ENCODE peak calls at places on chromosomes 16 and 17, in eight cellular contexts. One of them, this sample, is unnamed.

GRCh38 chr16:12637002-12637401 is 166.7 kb downstream of the CPPED1 start:
- DNase-seq in PC-9: no peak
- DNase-seq in GM23248: no peak
- DNase-seq in HepG2: no peak
- DNase-seq in GM12878: no peak
- DNase-seq in PC-3: no peak
- DNase-seq in GM23338: peak; percentile 46
- DNase-seq in mammary epithelial cell: no peak
- DNase-seq in this sample: peak; percentile 73

GRCh38 chr17:79572136-79572915 is 38.5 kb downstream of the RBFOX3 start:
- DNase-seq in PC-9: no peak
- DNase-seq in GM23248: no peak
- DNase-seq in HepG2: no peak
- DNase-seq in GM12878: no peak
- DNase-seq in PC-3: no peak
- DNase-seq in GM23338: no peak
- DNase-seq in mammary epithelial cell: no peak
- DNase-seq in this sample: peak; percentile 34

GRCh38 chr16:82695806-82696205 is 69.0 kb downstream of the CDH13 start:
- DNase-seq in PC-9: no peak
- DNase-seq in GM23248: no peak
- DNase-seq in HepG2: no peak
- DNase-seq in GM12878: no peak
- DNase-seq in PC-3: no peak
- DNase-seq in GM23338: no peak
- DNase-seq in mammary epithelial cell: no peak
- DNase-seq in this sample: no peak

GRCh38 chr17:44220211-44221071 is 966 bp upstream of the UBTF start:
- DNase-seq in PC-9: peak; percentile 26
- DNase-seq in GM23248: peak; percentile 80
- DNase-seq in HepG2: no peak
- DNase-seq in GM12878: no peak
- DNase-seq in PC-3: peak; percentile 48
- DNase-seq in GM23338: peak; percentile 61
- DNase-seq in mammary epithelial cell: peak; percentile 55
- DNase-seq in this sample: peak; percentile 71

GRCh38 chr16:535446-536405 is 8.2 kb downstream of the CAPN15 start:
- DNase-seq in PC-9: peak; percentile 99
- DNase-seq in GM23248: peak; percentile 98
- DNase-seq in HepG2: no peak
- DNase-seq in GM12878: no peak
- DNase-seq in PC-3: peak; percentile 84
- DNase-seq in GM23338: no peak
- DNase-seq in mammary epithelial cell: peak; percentile 81
- DNase-seq in this sample: no peak

GRCh38 chr16:3971706-3972105 is 91.2 kb upstream of the CREBBP start:
- DNase-seq in PC-9: peak; percentile 13
- DNase-seq in GM23248: no peak
- DNase-seq in HepG2: no peak
- DNase-seq in GM12878: no peak
- DNase-seq in PC-3: no peak
- DNase-seq in GM23338: no peak
- DNase-seq in mammary epithelial cell: no peak
- DNase-seq in this sample: no peak

GRCh38 chr17:83056583-83057396 is 22.6 kb upstream of the METRNL start:
- DNase-seq in PC-9: no peak
- DNase-seq in GM23248: peak; percentile 86
- DNase-seq in HepG2: no peak
- DNase-seq in GM12878: no peak
- DNase-seq in PC-3: peak; percentile 25
- DNase-seq in GM23338: no peak
- DNase-seq in mammary epithelial cell: no peak
- DNase-seq in this sample: peak; percentile 0

GRCh38 chr17:81557276-81558114 is 5.3 kb upstream of the FAAP100 start:
- DNase-seq in PC-9: no peak
- DNase-seq in GM23248: no peak
- DNase-seq in HepG2: no peak
- DNase-seq in GM12878: no peak
- DNase-seq in PC-3: no peak
- DNase-seq in GM23338: no peak
- DNase-seq in mammary epithelial cell: no peak
- DNase-seq in this sample: no peak

GRCh38 chr17:29004081-29004692 is 1.6 kb downstream of the SEZ6 start:
- DNase-seq in PC-9: no peak
- DNase-seq in GM23248: peak; percentile 56
- DNase-seq in HepG2: no peak
- DNase-seq in GM12878: no peak
- DNase-seq in PC-3: no peak
- DNase-seq in GM23338: peak; percentile 51
- DNase-seq in mammary epithelial cell: peak; percentile 14
- DNase-seq in this sample: peak; percentile 69
- TF ChIP-seq EZH2 in PC-9: no peak
- TF ChIP-seq EZH2 in GM23248: no peak
- TF ChIP-seq EZH2 in HepG2: no peak
- TF ChIP-seq EZH2 in GM12878: no peak
- TF ChIP-seq EZH2 in PC-3: no peak
- TF ChIP-seq EZH2 in GM23338: no peak
- TF ChIP-seq EZH2 in mammary epithelial cell: no peak
- TF ChIP-seq EZH2 in this sample: no peak

GRCh38 chr17:77542551-77543490 is 402.1 kb downstream of the SEC14L1 start:
- DNase-seq in PC-9: peak; percentile 54
- DNase-seq in GM23248: peak; percentile 90
- DNase-seq in HepG2: peak; percentile 60
- DNase-seq in GM12878: peak; percentile 5
- DNase-seq in PC-3: peak; percentile 91
- DNase-seq in GM23338: peak; percentile 97
- DNase-seq in mammary epithelial cell: peak; percentile 60
- DNase-seq in this sample: peak; percentile 96
- TF ChIP-seq EZH2 in PC-9: no peak
- TF ChIP-seq EZH2 in GM23248: no peak
- TF ChIP-seq EZH2 in HepG2: no peak
- TF ChIP-seq EZH2 in GM12878: no peak
- TF ChIP-seq EZH2 in PC-3: no peak
- TF ChIP-seq EZH2 in GM23338: no peak
- TF ChIP-seq EZH2 in mammary epithelial cell: no peak
- TF ChIP-seq EZH2 in this sample: no peak

GRCh38 chr17:45393477-45393876 is 39.2 kb downstream of the ARHGAP27 start:
- DNase-seq in PC-9: no peak
- DNase-seq in GM23248: no peak
- DNase-seq in HepG2: no peak
- DNase-seq in GM12878: no peak
- DNase-seq in PC-3: no peak
- DNase-seq in GM23338: no peak
- DNase-seq in mammary epithelial cell: no peak
- DNase-seq in this sample: no peak

GRCh38 chr17:45389354-45389753 is 43.3 kb downstream of the ARHGAP27 start:
- DNase-seq in PC-9: no peak
- DNase-seq in GM23248: no peak
- DNase-seq in HepG2: no peak
- DNase-seq in GM12878: no peak
- DNase-seq in PC-3: no peak
- DNase-seq in GM23338: no peak
- DNase-seq in mammary epithelial cell: no peak
- DNase-seq in this sample: no peak

GRCh38 chr17:45391291-45391690 is 41.4 kb downstream of the ARHGAP27 start:
- DNase-seq in PC-9: no peak
- DNase-seq in GM23248: no peak
- DNase-seq in HepG2: no peak
- DNase-seq in GM12878: no peak
- DNase-seq in PC-3: no peak
- DNase-seq in GM23338: no peak
- DNase-seq in mammary epithelial cell: no peak
- DNase-seq in this sample: no peak

GRCh38 chr17:45394001-45394912 is 38.4 kb downstream of the ARHGAP27 start:
- DNase-seq in PC-9: no peak
- DNase-seq in GM23248: no peak
- DNase-seq in HepG2: no peak
- DNase-seq in GM12878: no peak
- DNase-seq in PC-3: no peak
- DNase-seq in GM23338: no peak
- DNase-seq in mammary epithelial cell: no peak
- DNase-seq in this sample: no peak

GRCh38 chr17:45391918-45392317 is 40.8 kb downstream of the ARHGAP27 start:
- DNase-seq in PC-9: no peak
- DNase-seq in GM23248: no peak
- DNase-seq in HepG2: no peak
- DNase-seq in GM12878: no peak
- DNase-seq in PC-3: no peak
- DNase-seq in GM23338: no peak
- DNase-seq in mammary epithelial cell: no peak
- DNase-seq in this sample: no peak
- TF ChIP-seq EZH2 in PC-9: no peak
- TF ChIP-seq EZH2 in GM23248: no peak
- TF ChIP-seq EZH2 in HepG2: no peak
- TF ChIP-seq EZH2 in GM12878: no peak
- TF ChIP-seq EZH2 in PC-3: no peak
- TF ChIP-seq EZH2 in GM23338: no peak
- TF ChIP-seq EZH2 in mammary epithelial cell: no peak
- TF ChIP-seq EZH2 in this sample: no peak

DNA sequence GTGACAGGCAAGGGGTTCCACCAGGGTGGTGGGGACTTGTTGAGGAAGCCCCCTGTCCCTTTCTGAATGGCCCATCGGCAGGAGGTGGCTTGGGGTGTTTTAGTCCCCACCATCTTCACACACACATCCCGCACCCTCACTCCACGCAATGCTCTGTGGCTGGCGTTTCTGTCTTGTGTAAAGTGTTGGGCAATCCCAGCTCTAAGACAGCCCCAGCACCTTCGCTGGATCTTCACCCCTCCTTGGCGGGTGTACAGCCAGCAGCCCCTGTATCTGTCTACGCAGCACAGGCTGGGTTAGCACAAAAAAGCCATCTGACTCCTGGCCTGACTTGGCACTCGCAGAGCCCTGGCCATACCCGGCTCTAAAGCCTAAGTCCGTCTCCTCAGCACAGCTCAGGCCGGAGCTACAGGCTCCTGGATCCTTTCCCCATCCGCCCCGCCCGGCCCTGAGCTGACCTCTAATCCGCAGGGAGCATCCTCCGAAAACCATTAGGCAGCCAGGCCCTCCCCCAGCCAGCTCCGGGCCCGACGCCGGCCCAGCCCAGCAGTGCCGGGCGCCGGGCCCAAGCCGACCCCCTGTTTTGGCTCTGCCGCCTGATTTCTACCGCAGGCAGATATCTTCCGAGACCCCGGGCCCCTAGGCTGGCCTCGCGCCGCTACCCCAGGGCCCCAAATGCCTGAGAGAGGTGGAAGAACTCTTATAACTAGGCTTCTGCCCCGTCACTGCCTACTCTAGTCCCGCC is 42.4 kb upstream of the TAC4 start:
- DNase-seq in PC-9: no peak
- DNase-seq in GM23248: no peak
- DNase-seq in HepG2: no peak
- DNase-seq in GM12878: no peak
- DNase-seq in PC-3: no peak
- DNase-seq in GM23338: peak; percentile 75
- DNase-seq in mammary epithelial cell: no peak
- DNase-seq in this sample: peak; percentile 62
- TF ChIP-seq EZH2 in PC-9: no peak
- TF ChIP-seq EZH2 in GM23248: no peak
- TF ChIP-seq EZH2 in HepG2: no peak
- TF ChIP-seq EZH2 in GM12878: no peak
- TF ChIP-seq EZH2 in PC-3: no peak
- TF ChIP-seq EZH2 in GM23338: no peak
- TF ChIP-seq EZH2 in mammary epithelial cell: no peak
- TF ChIP-seq EZH2 in this sample: peak; percentile 51

GRCh38 chr17:46851029-46851741 is at the start of gene WNT9B:
- DNase-seq in PC-9: peak; percentile 39
- DNase-seq in GM23248: peak; percentile 56
- DNase-seq in HepG2: peak; percentile 48
- DNase-seq in GM12878: no peak
- DNase-seq in PC-3: no peak
- DNase-seq in GM23338: peak; percentile 85
- DNase-seq in mammary epithelial cell: peak; percentile 23
- DNase-seq in this sample: peak; percentile 83
- TF ChIP-seq EZH2 in PC-9: no peak
- TF ChIP-seq EZH2 in GM23248: no peak
- TF ChIP-seq EZH2 in HepG2: no peak
- TF ChIP-seq EZH2 in GM12878: no peak
- TF ChIP-seq EZH2 in PC-3: no peak
- TF ChIP-seq EZH2 in GM23338: no peak
- TF ChIP-seq EZH2 in mammary epithelial cell: peak; percentile 73
- TF ChIP-seq EZH2 in this sample: no peak

DNA sequence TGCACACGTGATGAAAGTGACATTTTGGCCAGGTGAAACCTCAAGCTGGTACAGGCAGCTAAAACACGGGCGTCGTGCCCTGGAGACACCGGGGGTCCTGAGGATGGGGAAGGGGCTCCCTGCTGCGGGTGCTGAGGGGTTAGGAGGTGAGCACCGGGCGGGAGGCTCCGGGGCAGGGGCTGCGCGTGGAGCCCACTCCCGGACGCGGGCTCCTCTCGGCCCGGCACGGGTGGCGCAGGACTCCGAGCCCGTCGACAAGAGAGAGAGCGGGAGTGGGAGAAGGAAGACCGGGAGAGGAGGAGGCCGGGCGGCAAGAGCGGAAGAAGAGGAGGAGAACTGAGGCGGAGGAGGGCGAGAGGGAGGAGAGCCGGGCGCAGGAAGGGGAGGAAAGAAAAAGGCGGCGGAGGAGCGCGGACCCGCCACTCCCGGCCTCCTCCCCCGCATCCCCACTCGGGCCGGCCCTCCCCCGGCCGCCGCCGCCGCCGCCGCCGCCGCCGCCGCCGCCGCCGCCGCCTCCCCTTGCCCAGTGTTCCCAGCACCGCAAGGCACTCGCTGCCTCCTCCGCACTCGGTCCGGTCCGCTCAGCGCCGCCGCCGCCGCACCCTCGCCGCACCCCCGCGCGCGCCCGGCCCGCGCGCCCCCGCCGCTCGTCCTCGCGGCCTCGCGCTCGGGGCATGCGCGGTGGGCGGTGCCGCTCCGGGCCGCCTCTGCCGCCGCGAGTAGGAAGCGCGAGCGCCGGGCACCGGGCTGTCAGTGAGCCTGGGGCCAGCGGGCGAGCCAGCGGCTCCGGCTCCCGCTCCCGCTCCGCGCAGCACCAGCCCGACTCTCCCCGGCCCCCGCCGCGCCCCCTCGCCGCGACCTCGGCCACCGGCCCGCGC is at the start of gene PRKCA:
- DNase-seq in PC-9: peak; percentile 83
- DNase-seq in GM23248: peak; percentile 92
- DNase-seq in HepG2: peak; percentile 54
- DNase-seq in GM12878: no peak
- DNase-seq in PC-3: peak; percentile 87
- DNase-seq in GM23338: peak; percentile 82
- DNase-seq in mammary epithelial cell: peak; percentile 73
- DNase-seq in this sample: peak; percentile 92
- TF ChIP-seq EZH2 in PC-9: no peak
- TF ChIP-seq EZH2 in GM23248: no peak
- TF ChIP-seq EZH2 in HepG2: no peak
- TF ChIP-seq EZH2 in GM12878: no peak
- TF ChIP-seq EZH2 in PC-3: no peak
- TF ChIP-seq EZH2 in GM23338: no peak
- TF ChIP-seq EZH2 in mammary epithelial cell: no peak
- TF ChIP-seq EZH2 in this sample: peak; percentile 66

GRCh38 chr16:67394271-67395104 is 1.2 kb upstream of the TPPP3 start:
- DNase-seq in PC-9: no peak
- DNase-seq in GM23248: peak; percentile 53
- DNase-seq in HepG2: no peak
- DNase-seq in GM12878: no peak
- DNase-seq in PC-3: no peak
- DNase-seq in GM23338: peak; percentile 69
- DNase-seq in mammary epithelial cell: no peak
- DNase-seq in this sample: peak; percentile 72
- TF ChIP-seq EZH2 in PC-9: no peak
- TF ChIP-seq EZH2 in GM23248: peak; percentile 48
- TF ChIP-seq EZH2 in HepG2: no peak
- TF ChIP-seq EZH2 in GM12878: no peak
- TF ChIP-seq EZH2 in PC-3: no peak
- TF ChIP-seq EZH2 in GM23338: peak; percentile 67
- TF ChIP-seq EZH2 in mammary epithelial cell: no peak
- TF ChIP-seq EZH2 in this sample: peak; percentile 98

This sample was measured in neural progenitor cell.